ENCODE peak calls at places on chromosomes 13 and 19, in nine cellular contexts. A, D, F, B, Z, C, N, X and J are unnamed samples.

GRCh38 chr13:32472194-32472621 is 44.3 kb upstream of the N4BP2L1 start:
- DNase-seq in A (no peak), D (peak; percentile 53), F (no peak), B (no peak), Z (no peak), C (no peak), N (no peak), X (no peak), J (peak; percentile 23)

GRCh38 chr13:54975676-54976075 is 1947.1 kb downstream of the OLFM4 start:
- DNase-seq in A (no peak), D (no peak), F (no peak), B (no peak), Z (no peak), C (no peak), N (no peak), X (no peak), J (no peak)

GRCh38 chr13:104111031-104111430 is 1044.8 kb upstream of the SLC10A2 start:
- DNase-seq in A (no peak), D (no peak), F (no peak), B (no peak), Z (no peak), C (no peak), N (no peak), X (no peak), J (no peak)

GRCh38 chr13:94073006-94073744 is 406.3 kb downstream of the DCT start:
- DNase-seq in A (no peak), D (no peak), F (no peak), B (peak; percentile 7), Z (peak; percentile 18), C (no peak), N (no peak), X (no peak), J (no peak)

GRCh38 chr19:919157-920050 is 2.3 kb downstream of the KISS1R start:
- DNase-seq in A (no peak), D (no peak), F (no peak), B (peak; percentile 39), Z (no peak), C (no peak), N (peak; percentile 56), X (no peak), J (peak; percentile 69)

GRCh38 chr13:97627566-97627965 is 193.6 kb downstream of the RAP2A start:
- DNase-seq in A (no peak), D (no peak), F (no peak), B (peak; percentile 56), Z (peak; percentile 93), C (no peak), N (no peak), X (peak; percentile 30), J (no peak)

GRCh38 chr19:5553892-5554291 is 13.9 kb downstream of the TINCR start:
- DNase-seq in A (no peak), D (no peak), F (no peak), B (no peak), Z (no peak), C (no peak), N (no peak), X (no peak), J (no peak)

GRCh38 chr13:53694814-53695533 is 666.4 kb downstream of the OLFM4 start:
- DNase-seq in A (no peak), D (no peak), F (no peak), B (no peak), Z (no peak), C (no peak), N (no peak), X (no peak), J (no peak)

GRCh38 chr19:8041553-8041952 is 11.0 kb upstream of the CCL25 start:
- DNase-seq in A (no peak), D (no peak), F (no peak), B (peak; percentile 59), Z (no peak), C (no peak), N (no peak), X (no peak), J (no peak)

GRCh38 chr13:35888327-35888940 is 242.7 kb downstream of the DCLK1 start:
- DNase-seq in A (no peak), D (no peak), F (no peak), B (peak; percentile 79), Z (no peak), C (no peak), N (no peak), X (no peak), J (no peak)

GRCh38 chr13:108033800-108034707 is 181.3 kb downstream of the LIG4 start:
- DNase-seq in A (no peak), D (no peak), F (no peak), B (no peak), Z (peak; percentile 40), C (no peak), N (no peak), X (no peak), J (no peak)

GRCh38 chr19:38632476-38633213 is 13.7 kb downstream of the EIF3K start:
- DNase-seq in A (no peak), D (no peak), F (no peak), B (no peak), Z (no peak), C (no peak), N (no peak), X (no peak), J (no peak)

GRCh38 chr19:6811906-6812305 is 39.4 kb downstream of the VAV1 start:
- DNase-seq in A (no peak), D (no peak), F (no peak), B (no peak), Z (peak; percentile 62), C (peak; percentile 36), N (no peak), X (peak; percentile 74), J (no peak)

GRCh38 chr13:19860884-19861655 is 2.4 kb downstream of the ZMYM5 start:
- DNase-seq in A (peak; percentile 5), D (no peak), F (no peak), B (no peak), Z (peak; percentile 94), C (peak; percentile 67), N (no peak), X (no peak), J (no peak)

GRCh38 chr19:1104452-1105216 is 840 bp downstream of the GPX4 start:
- DNase-seq in A (no peak), D (peak; percentile 85), F (peak; percentile 53), B (peak; percentile 58), Z (peak; percentile 42), C (peak; percentile 57), N (peak; percentile 71), X (peak; percentile 46), J (peak; percentile 86)

GRCh38 chr13:43232866-43233265 is 209.5 kb downstream of the DNAJC15 start:
- DNase-seq in A (no peak), D (no peak), F (no peak), B (no peak), Z (peak; percentile 67), C (no peak), N (no peak), X (no peak), J (no peak)

GRCh38 chr13:74128171-74128767 is 5.9 kb downstream of the KLF12 start:
- DNase-seq in A (no peak), D (no peak), F (no peak), B (no peak), Z (peak; percentile 54), C (peak; percentile 17), N (no peak), X (no peak), J (no peak)

GRCh38 chr13:113453962-113454361 is 674 bp upstream of the ADPRHL1 start:
- DNase-seq in A (no peak), D (no peak), F (no peak), B (no peak), Z (no peak), C (no peak), N (no peak), X (no peak), J (no peak)